ENCODE peak calls at places on chromosomes 6 and 20, in eight cellular contexts. G, E, X, Q, U, N, K and D are unnamed samples.

GRCh38 chr20:24739751-24740150 is 209.3 kb upstream of the CST7 start:
- DNase-seq in E (no peak), G (no peak), N (no peak), K (no peak), U (no peak), X (no peak), Q (no peak), D (no peak)

GRCh38 chr6:7440476-7440875 is 50.9 kb downstream of the RIOK1 start:
- DNase-seq in G (no peak), N (no peak), E (no peak), X (no peak), U (no peak), Q (no peak), K (no peak), D (no peak)

GRCh38 chr20:51510961-51511360 is 31.6 kb downstream of the NFATC2 start:
- DNase-seq in N (no peak), X (no peak), Q (no peak), G (no peak), E (no peak), K (no peak), U (no peak), D (no peak)

GRCh38 chr6:127554435-127555006 is 22.5 kb upstream of the C6orf58 start:
- DNase-seq in K (peak), Q (no peak), N (no peak), G (no peak), X (peak), E (no peak), U (peak), D (peak)

GRCh38 chr6:28490191-28490890 is 25.3 kb downstream of the GPX6 start:
- DNase-seq in K (no peak), U (peak), G (no peak), E (no peak), N (no peak), Q (no peak), X (no peak), D (no peak)

GRCh38 chr6:51892750-51893149 is 194.7 kb downstream of the PKHD1 start:
- DNase-seq in U (no peak), G (no peak), Q (no peak), N (no peak), K (no peak), E (no peak), X (no peak), D (no peak)

GRCh38 chr6:87945966-87946365 is 101.7 kb upstream of the SPACA1 start:
- DNase-seq in G (no peak), E (no peak), Q (no peak), X (no peak), N (peak), K (no peak), U (no peak), D (no peak)

GRCh38 chr20:41616228-41616627 is 1.9 kb downstream of the CHD6 start:
- DNase-seq in E (no peak), K (no peak), X (no peak), G (no peak), U (no peak), Q (no peak), N (no peak), D (no peak)

GRCh38 chr6:120056085-120056484 is 706.5 kb upstream of the MAN1A1 start:
- DNase-seq in G (no peak), X (no peak), K (no peak), Q (no peak), N (no peak), E (no peak), U (no peak), D (peak)